ENCODE peak calls at places on chromosomes 5 and 9, in nine cellular contexts. M is osteoblast, J is ascending aorta, S is A549, O is trophoblast cell, A is mammary epithelial cell, T is IMR-90, N is mesendoderm, K is cardiac muscle cell. H is an unnamed sample.

GRCh38 chr5:36795366-36795765 is 81.2 kb upstream of the NIPBL start:
- DNase-seq in A (no peak), J (no peak), S (no peak), M (no peak), N (no peak), K (no peak), O (no peak), T (no peak), H (no peak)

GRCh38 chr5:360277-361027 is 38.9 kb downstream of the AHRR start:
- DNase-seq in K (no peak), J (no peak), M (peak), A (no peak), O (no peak), N (no peak), T (no peak), S (no peak), H (no peak)

GRCh38 chr5:117743337-117743736 is 1168.7 kb upstream of the SEMA6A start:
- DNase-seq in M (no peak), T (no peak), S (no peak), N (no peak), K (no peak), O (no peak), J (no peak), A (no peak), H (no peak)

GRCh38 chr9:90455316-90455715 is 187.3 kb downstream of the DIRAS2 start:
- DNase-seq in A (no peak), K (no peak), N (no peak), O (no peak), M (no peak), T (no peak), S (no peak), J (no peak), H (no peak)

GRCh38 chr5:132839426-132840301 is 9.2 kb upstream of the SHROOM1 start:
- DNase-seq in K (peak), N (peak), J (no peak), A (peak), S (no peak), T (peak), O (no peak), M (peak), H (no peak)

GRCh38 chr5:139696894-139697658 is 48.9 kb downstream of the CXXC5 start:
- DNase-seq in T (peak), O (no peak), M (peak), N (peak), K (peak), S (no peak), J (no peak), A (peak), H (no peak)

GRCh38 chr5:76104027-76104426 is 20.8 kb downstream of the SV2C start:
- DNase-seq in S (no peak), T (peak), K (peak), M (no peak), O (peak), J (no peak), N (peak), A (peak), H (no peak)

GRCh38 chr5:177364159-177364962 is 6.6 kb downstream of the RGS14 start:
- DNase-seq in O (no peak), K (peak), S (no peak), T (no peak), J (no peak), A (no peak), M (peak), N (no peak), H (no peak)

GRCh38 chr9:71643330-71643729 is 125.0 kb downstream of the CEMIP2 start:
- DNase-seq in O (no peak), S (no peak), K (no peak), T (no peak), J (no peak), N (no peak), A (no peak), M (no peak), H (no peak)

GRCh38 chr9:14517154-14517906 is 175.9 kb downstream of the ZDHHC21 start:
- DNase-seq in K (no peak), J (no peak), N (no peak), S (no peak), A (no peak), T (no peak), O (no peak), M (no peak), H (no peak)

GRCh38 chr9:69155341-69156030 is 18.6 kb upstream of the TJP2 start:
- DNase-seq in J (no peak), T (no peak), A (peak), S (no peak), M (peak), O (peak), N (peak), K (no peak), H (no peak)
- H3K27ac ChIP-seq in J (no peak), T (no peak), A (peak), S (no peak), M (no peak), O (peak), N (peak), K (no peak), H (no peak)

GRCh38 chr9:76531231-76531775 is 72.3 kb downstream of the GCNT1 start:
- DNase-seq in S (no peak), J (no peak), O (no peak), A (no peak), T (no peak), K (no peak), N (no peak), M (no peak), H (no peak)

GRCh38 chr9:76528056-76528455 is 69.1 kb downstream of the GCNT1 start:
- DNase-seq in T (no peak), N (no peak), S (no peak), O (no peak), J (no peak), K (no peak), A (no peak), M (no peak), H (no peak)

GRCh38 chr9:76528642-76529190 is 69.7 kb downstream of the GCNT1 start:
- DNase-seq in K (no peak), N (no peak), S (no peak), O (no peak), M (no peak), J (no peak), A (no peak), T (no peak), H (no peak)

GRCh38 chr9:76529667-76530066 is 70.7 kb downstream of the GCNT1 start:
- DNase-seq in M (no peak), S (no peak), T (no peak), J (no peak), N (no peak), O (no peak), A (no peak), K (no peak), H (no peak)

GRCh38 chr9:76530458-76531100 is 71.6 kb downstream of the GCNT1 start:
- DNase-seq in A (no peak), T (peak), M (peak), K (peak), J (no peak), N (no peak), S (no peak), O (no peak), H (no peak)
- H3K27ac ChIP-seq in A (no peak), T (no peak), M (peak), K (no peak), J (no peak), N (no peak), S (no peak), O (no peak), H (no peak)

DNA sequence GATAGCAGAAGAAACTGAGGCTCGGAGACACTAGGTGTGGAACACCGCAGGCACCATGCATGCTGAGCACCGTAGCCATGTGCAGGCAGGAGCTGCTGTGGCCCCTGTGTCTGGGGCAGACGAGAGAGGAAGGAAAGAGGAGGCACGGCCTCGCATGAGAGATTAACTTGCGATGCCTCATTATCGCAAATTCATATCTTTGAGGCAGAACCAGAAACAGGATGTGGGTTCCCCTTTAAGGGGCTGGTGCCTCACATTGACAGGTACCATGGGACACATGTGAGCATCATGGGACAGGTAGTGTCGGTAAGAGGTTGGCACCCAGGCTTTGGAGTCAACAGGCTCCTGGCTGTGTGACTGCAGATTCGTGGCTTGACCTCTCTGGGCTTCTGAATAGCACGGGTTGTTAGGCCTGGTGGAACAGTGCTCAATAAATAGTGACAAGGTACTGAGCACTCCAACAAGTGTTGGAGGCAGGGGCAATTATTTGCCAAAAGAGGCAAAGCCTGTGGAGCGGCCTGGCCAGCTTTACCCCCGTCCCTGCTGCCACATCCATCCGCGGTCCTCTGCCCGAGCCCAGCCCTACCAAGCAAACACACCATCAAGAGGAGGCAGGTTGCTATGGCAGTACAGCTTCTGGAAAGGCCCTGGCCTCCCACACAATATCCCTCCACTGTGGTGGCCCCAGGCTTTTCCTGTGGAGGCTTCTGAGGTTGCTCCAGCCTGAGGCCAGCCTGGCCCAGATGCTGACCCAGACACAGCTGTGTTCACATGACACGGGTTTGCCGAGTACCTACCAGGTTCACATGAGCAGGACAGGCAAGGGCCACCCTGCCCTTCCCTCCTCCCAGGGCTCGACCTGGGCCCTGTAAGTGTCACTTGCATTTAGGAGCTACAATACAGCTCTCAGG is 40.6 kb downstream of the NAIF1 start:
- DNase-seq in S (no peak), M (peak), T (no peak), J (no peak), A (peak), N (peak), K (peak), O (no peak), H (peak)
- H3K27ac ChIP-seq in S (peak), M (no peak), T (no peak), J (no peak), A (no peak), N (no peak), K (peak), O (peak), H (peak)

DNA sequence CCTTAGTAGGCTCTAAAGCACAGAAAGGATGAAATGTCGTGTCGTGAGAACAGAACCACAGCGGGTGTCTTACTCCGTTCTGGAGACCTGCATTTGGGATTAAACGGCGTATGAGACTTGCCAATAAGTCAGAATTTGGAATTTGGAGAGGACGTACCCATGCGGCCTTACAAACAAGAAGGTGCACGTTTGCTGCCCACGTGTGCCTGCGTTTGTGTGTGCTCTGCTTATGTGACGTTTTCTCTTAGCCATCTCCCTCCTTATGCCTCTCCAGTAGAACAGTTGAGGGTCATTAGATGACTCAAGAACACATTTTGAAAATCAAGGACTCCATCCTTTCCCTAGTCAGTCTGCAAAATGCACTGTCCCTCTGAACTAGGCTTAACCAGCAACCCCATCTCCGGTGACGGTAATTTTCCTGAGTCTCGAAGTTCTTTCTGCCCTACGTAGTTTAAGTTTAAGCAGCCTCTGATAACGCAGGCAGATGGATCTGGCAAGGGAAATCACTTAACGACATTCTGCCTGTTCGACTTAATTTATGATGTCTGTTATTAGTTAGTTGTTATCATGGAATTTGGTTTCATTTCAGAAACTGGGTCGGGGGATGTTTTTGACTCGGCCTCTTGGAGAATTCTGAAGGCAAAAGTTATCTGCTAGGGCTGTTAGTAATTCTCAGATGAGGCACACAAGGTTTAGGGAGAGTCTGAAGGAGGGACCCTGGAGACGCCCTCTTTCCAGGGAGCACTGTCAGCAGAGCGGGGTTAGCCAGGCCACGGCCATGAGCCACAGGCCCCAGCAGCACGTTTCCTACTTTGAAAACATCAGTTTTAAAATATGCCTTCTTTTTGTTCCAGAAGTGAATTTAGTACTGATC is 171.3 kb upstream of the OTULINL start:
- DNase-seq in K (peak), J (no peak), N (no peak), T (no peak), A (no peak), S (no peak), M (no peak), O (no peak), H (no peak)
- H3K27ac ChIP-seq in K (no peak), J (peak), N (no peak), T (no peak), A (no peak), S (no peak), M (peak), O (no peak), H (no peak)

DNA sequence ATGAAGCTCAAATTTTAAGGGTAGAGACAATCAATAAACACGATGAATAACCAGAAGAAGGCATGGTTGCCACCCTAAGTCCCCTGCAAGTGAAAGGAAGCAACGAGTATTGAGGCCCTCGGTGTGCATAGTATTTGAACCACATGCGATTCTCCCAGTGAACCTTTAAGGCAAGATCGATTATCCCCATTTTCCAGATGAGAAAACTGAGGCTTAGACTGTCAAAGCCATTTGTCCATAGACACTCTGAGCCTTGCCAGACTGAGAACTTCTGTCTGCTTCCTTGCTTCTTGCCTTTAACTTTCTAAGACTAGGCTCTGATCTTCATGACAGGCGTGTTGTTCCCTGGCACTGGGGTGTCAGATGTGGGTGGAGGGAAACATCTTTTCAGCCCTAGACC is 58.2 kb downstream of the COL27A1 start:
- DNase-seq in N (no peak), J (no peak), S (no peak), T (no peak), A (no peak), M (no peak), O (no peak), K (no peak), H (no peak)
- H3K27ac ChIP-seq in N (no peak), J (peak), S (no peak), T (no peak), A (no peak), M (no peak), O (no peak), K (no peak), H (no peak)

DNA sequence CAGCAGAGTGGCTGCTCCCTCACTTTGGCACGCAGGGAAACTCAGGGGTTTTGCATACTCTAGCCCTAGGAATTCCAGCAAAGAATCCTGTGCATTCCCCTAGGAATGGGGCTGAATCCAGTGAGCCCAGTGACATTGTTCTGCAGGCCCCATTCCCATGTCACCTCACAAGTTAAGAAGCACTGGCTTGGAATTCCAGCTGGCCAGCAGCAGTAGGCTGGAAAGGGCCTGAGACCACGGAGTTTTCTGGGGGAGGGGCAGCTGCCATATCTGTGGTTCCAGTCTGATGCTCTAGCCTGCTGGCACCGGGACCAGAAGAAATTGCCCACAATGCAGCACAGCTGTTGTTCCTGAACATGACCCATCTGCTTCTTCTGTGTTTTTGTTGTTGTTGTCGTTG is 217.6 kb upstream of the DMRTA1 start:
- DNase-seq in T (no peak), K (no peak), J (no peak), S (no peak), N (peak), O (no peak), M (no peak), A (no peak), H (no peak)
- H3K27ac ChIP-seq in T (no peak), K (no peak), J (no peak), S (no peak), N (no peak), O (peak), M (no peak), A (no peak), H (no peak)

GRCh38 chr5:95773325-95774059 is 42.4 kb downstream of the RHOBTB3 start:
- DNase-seq in T (peak), N (no peak), J (no peak), A (peak), O (no peak), M (no peak), K (peak), S (no peak), H (no peak)
- H3K27ac ChIP-seq in T (peak), N (no peak), J (no peak), A (no peak), O (no peak), M (peak), K (peak), S (peak), H (no peak)

H was measured in CD8-positive, alpha-beta memory T cell.